ENCODE peak calls at places on chromosome 12, in five cellular contexts. One of them, this sample, is unnamed.

GRCh38 chr12:57214398-57214781 is 2.2 kb upstream of the NXPH4 start:
- DNase-seq in lung: peak; percentile 61
- DNase-seq in CD8-positive, alpha-beta T cell: peak; percentile 78
- DNase-seq in pancreas: no peak
- DNase-seq in upper lobe of right lung: no peak
- DNase-seq in this sample: no peak

GRCh38 chr12:59632408-59632807 is 36.6 kb downstream of the SLC16A7 start:
- DNase-seq in lung: no peak
- DNase-seq in CD8-positive, alpha-beta T cell: no peak
- DNase-seq in pancreas: no peak
- DNase-seq in upper lobe of right lung: no peak
- DNase-seq in this sample: no peak

GRCh38 chr12:3076730-3077571 is at the start of gene TSPAN9:
- DNase-seq in lung: peak; percentile 78
- DNase-seq in CD8-positive, alpha-beta T cell: peak; percentile 81
- DNase-seq in pancreas: peak; percentile 94
- DNase-seq in upper lobe of right lung: peak; percentile 91
- DNase-seq in this sample: peak; percentile 35

GRCh38 chr12:104866286-104866685 is 91.8 kb downstream of the SLC41A2 start:
- DNase-seq in lung: no peak
- DNase-seq in CD8-positive, alpha-beta T cell: no peak
- DNase-seq in pancreas: no peak
- DNase-seq in upper lobe of right lung: no peak
- DNase-seq in this sample: no peak

GRCh38 chr12:107361970-107362369 is 268.6 kb upstream of the CRY1 start:
- DNase-seq in lung: no peak
- DNase-seq in CD8-positive, alpha-beta T cell: no peak
- DNase-seq in pancreas: no peak
- DNase-seq in upper lobe of right lung: no peak
- DNase-seq in this sample: no peak

GRCh38 chr12:127273621-127274020 is 993.3 kb upstream of the TMEM132C start:
- DNase-seq in lung: no peak
- DNase-seq in CD8-positive, alpha-beta T cell: no peak
- DNase-seq in pancreas: no peak
- DNase-seq in upper lobe of right lung: no peak
- DNase-seq in this sample: no peak

GRCh38 chr12:55068416-55069010 is 48.7 kb downstream of the NEUROD4 start:
- DNase-seq in lung: peak; percentile 32
- DNase-seq in CD8-positive, alpha-beta T cell: peak; percentile 51
- DNase-seq in pancreas: no peak
- DNase-seq in upper lobe of right lung: no peak
- DNase-seq in this sample: no peak

GRCh38 chr12:116916714-116917114 is 6.0 kb downstream of the FBXW8 start:
- DNase-seq in lung: peak; percentile 61
- DNase-seq in CD8-positive, alpha-beta T cell: peak; percentile 70
- DNase-seq in pancreas: no peak
- DNase-seq in upper lobe of right lung: peak; percentile 76
- DNase-seq in this sample: peak; percentile 95

GRCh38 chr12:87870061-87870460 is 159.1 kb downstream of the C12orf50 start:
- DNase-seq in lung: no peak
- DNase-seq in CD8-positive, alpha-beta T cell: no peak
- DNase-seq in pancreas: no peak
- DNase-seq in upper lobe of right lung: no peak
- DNase-seq in this sample: no peak

GRCh38 chr12:38813930-38814329 is 91.5 kb downstream of the CPNE8 start:
- DNase-seq in lung: no peak
- DNase-seq in CD8-positive, alpha-beta T cell: no peak
- DNase-seq in pancreas: no peak
- DNase-seq in upper lobe of right lung: no peak
- DNase-seq in this sample: no peak

GRCh38 chr12:21330682-21331253 is 3.9 kb downstream of the SLCO1A2 start:
- DNase-seq in lung: no peak
- DNase-seq in CD8-positive, alpha-beta T cell: no peak
- DNase-seq in pancreas: no peak
- DNase-seq in upper lobe of right lung: no peak
- DNase-seq in this sample: no peak

GRCh38 chr12:29562167-29562776 is 64.8 kb upstream of the OVCH1 start:
- DNase-seq in lung: no peak
- DNase-seq in CD8-positive, alpha-beta T cell: no peak
- DNase-seq in pancreas: no peak
- DNase-seq in upper lobe of right lung: no peak
- DNase-seq in this sample: no peak

GRCh38 chr12:112375105-112375504 is 7.1 kb downstream of the HECTD4 start:
- DNase-seq in lung: no peak
- DNase-seq in CD8-positive, alpha-beta T cell: no peak
- DNase-seq in pancreas: no peak
- DNase-seq in upper lobe of right lung: no peak
- DNase-seq in this sample: no peak

GRCh38 chr12:80778005-80778541 is 61.4 kb downstream of the MYF5 start:
- DNase-seq in lung: peak; percentile 52
- DNase-seq in CD8-positive, alpha-beta T cell: no peak
- DNase-seq in pancreas: no peak
- DNase-seq in upper lobe of right lung: no peak
- DNase-seq in this sample: peak; percentile 26

GRCh38 chr12:91222746-91223145 is 40.1 kb upstream of the DCN start:
- DNase-seq in lung: no peak
- DNase-seq in CD8-positive, alpha-beta T cell: no peak
- DNase-seq in pancreas: no peak
- DNase-seq in upper lobe of right lung: no peak
- DNase-seq in this sample: no peak

GRCh38 chr12:28191018-28191595 is 851 bp downstream of the CCDC91 start:
- DNase-seq in lung: peak; percentile 30
- DNase-seq in CD8-positive, alpha-beta T cell: no peak
- DNase-seq in pancreas: no peak
- DNase-seq in upper lobe of right lung: no peak
- DNase-seq in this sample: no peak

GRCh38 chr12:57095440-57095839 is 6.5 kb downstream of the NAB2 start:
- DNase-seq in lung: no peak
- DNase-seq in CD8-positive, alpha-beta T cell: no peak
- DNase-seq in pancreas: peak; percentile 8
- DNase-seq in upper lobe of right lung: no peak
- DNase-seq in this sample: no peak

GRCh38 chr12:85531345-85531744 is 251.3 kb downstream of the ALX1 start:
- DNase-seq in lung: no peak
- DNase-seq in CD8-positive, alpha-beta T cell: no peak
- DNase-seq in pancreas: no peak
- DNase-seq in upper lobe of right lung: no peak
- DNase-seq in this sample: no peak

GRCh38 chr12:94149781-94150482 is 1.6 kb downstream of the PLXNC1 start:
- DNase-seq in lung: no peak
- DNase-seq in CD8-positive, alpha-beta T cell: peak; percentile 54
- DNase-seq in pancreas: peak; percentile 70
- DNase-seq in upper lobe of right lung: peak; percentile 71
- DNase-seq in this sample: no peak

GRCh38 chr12:25438638-25439037 is 114.4 kb downstream of the LMNTD1 start:
- DNase-seq in lung: no peak
- DNase-seq in CD8-positive, alpha-beta T cell: no peak
- DNase-seq in pancreas: no peak
- DNase-seq in upper lobe of right lung: no peak
- DNase-seq in this sample: no peak

GRCh38 chr12:82474181-82474797 is 116.0 kb downstream of the METTL25 start:
- DNase-seq in lung: no peak
- DNase-seq in CD8-positive, alpha-beta T cell: no peak
- DNase-seq in pancreas: no peak
- DNase-seq in upper lobe of right lung: no peak
- DNase-seq in this sample: no peak

GRCh38 chr12:125140918-125141573 is 75.8 kb downstream of the AACS start:
- DNase-seq in lung: no peak
- DNase-seq in CD8-positive, alpha-beta T cell: no peak
- DNase-seq in pancreas: no peak
- DNase-seq in upper lobe of right lung: no peak
- DNase-seq in this sample: peak; percentile 48

GRCh38 chr12:48996794-48997718 is 2.1 kb downstream of the DDN start:
- DNase-seq in lung: peak; percentile 77
- DNase-seq in CD8-positive, alpha-beta T cell: peak; percentile 71
- DNase-seq in pancreas: peak; percentile 87
- DNase-seq in upper lobe of right lung: peak; percentile 89
- DNase-seq in this sample: peak; percentile 73

GRCh38 chr12:64658892-64659481 is 48.7 kb downstream of the RASSF3 start:
- DNase-seq in lung: no peak
- DNase-seq in CD8-positive, alpha-beta T cell: no peak
- DNase-seq in pancreas: no peak
- DNase-seq in upper lobe of right lung: no peak
- DNase-seq in this sample: no peak

GRCh38 chr12:107320929-107321618 is 227.7 kb upstream of the CRY1 start:
- DNase-seq in lung: no peak
- DNase-seq in CD8-positive, alpha-beta T cell: peak; percentile 80
- DNase-seq in pancreas: peak; percentile 48
- DNase-seq in upper lobe of right lung: no peak
- DNase-seq in this sample: peak; percentile 39

GRCh38 chr12:30796891-30797371 is 42.2 kb upstream of the CAPRIN2 start:
- DNase-seq in lung: no peak
- DNase-seq in CD8-positive, alpha-beta T cell: no peak
- DNase-seq in pancreas: peak; percentile 42
- DNase-seq in upper lobe of right lung: no peak
- DNase-seq in this sample: no peak

GRCh38 chr12:4891866-4892265 is 17.8 kb upstream of the KCNA1 start:
- DNase-seq in lung: no peak
- DNase-seq in CD8-positive, alpha-beta T cell: no peak
- DNase-seq in pancreas: no peak
- DNase-seq in upper lobe of right lung: no peak
- DNase-seq in this sample: no peak

GRCh38 chr12:3820122-3820521 is 53.1 kb downstream of the PARP11 start:
- DNase-seq in lung: no peak
- DNase-seq in CD8-positive, alpha-beta T cell: no peak
- DNase-seq in pancreas: no peak
- DNase-seq in upper lobe of right lung: no peak
- DNase-seq in this sample: no peak

GRCh38 chr12:10718279-10718821 is 4.8 kb downstream of the YBX3 start:
- DNase-seq in lung: no peak
- DNase-seq in CD8-positive, alpha-beta T cell: no peak
- DNase-seq in pancreas: no peak
- DNase-seq in upper lobe of right lung: no peak
- DNase-seq in this sample: no peak

GRCh38 chr12:119850330-119850729 is 26.8 kb downstream of the CIT start:
- DNase-seq in lung: no peak
- DNase-seq in CD8-positive, alpha-beta T cell: no peak
- DNase-seq in pancreas: no peak
- DNase-seq in upper lobe of right lung: no peak
- DNase-seq in this sample: no peak
- TF ChIP-seq CTCF in lung: no peak
- TF ChIP-seq CTCF in CD8-positive, alpha-beta T cell: no peak
- TF ChIP-seq CTCF in pancreas: no peak
- TF ChIP-seq CTCF in upper lobe of right lung: no peak
- TF ChIP-seq CTCF in this sample: no peak

DNA sequence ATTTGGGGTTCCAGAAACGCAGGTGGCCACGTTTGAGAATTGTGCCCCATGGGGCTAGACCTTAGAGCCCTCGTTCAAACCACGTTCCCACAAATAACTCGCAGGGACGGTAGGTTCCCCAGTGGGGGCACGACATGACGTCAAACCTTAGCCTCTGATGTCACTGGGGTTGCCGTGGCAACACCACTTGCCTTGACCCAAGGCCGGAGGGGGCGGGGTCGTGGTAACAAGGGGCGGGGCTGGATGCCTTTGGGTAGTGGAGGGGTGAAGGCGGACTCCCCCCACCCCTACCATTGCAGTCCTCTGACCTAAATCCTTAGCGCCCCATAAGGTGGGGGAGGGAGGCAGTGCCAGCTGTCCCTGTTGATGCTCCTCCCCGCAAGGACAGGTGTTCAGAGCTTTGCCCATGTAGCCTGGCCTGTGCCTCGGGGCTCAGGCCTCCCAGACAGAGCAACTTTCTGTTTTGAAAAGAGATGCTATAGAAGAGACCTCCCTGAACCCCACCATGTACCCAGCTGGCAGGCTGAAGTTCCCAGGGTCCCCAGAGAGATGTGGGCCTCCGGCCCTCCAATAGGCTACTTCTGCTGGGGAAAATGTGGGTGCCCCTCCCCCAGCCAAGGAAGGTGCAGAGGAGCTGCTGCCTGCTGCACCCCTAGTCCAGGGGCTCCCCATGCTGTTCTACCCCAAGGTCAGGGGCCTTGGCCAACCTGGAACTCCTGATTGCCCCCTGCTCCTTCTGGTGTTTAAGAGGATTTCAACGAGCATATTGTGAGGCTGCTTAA is 1.9 kb downstream of the FAM222A start:
- DNase-seq in lung: no peak
- DNase-seq in CD8-positive, alpha-beta T cell: no peak
- DNase-seq in pancreas: peak; percentile 80
- DNase-seq in upper lobe of right lung: no peak
- DNase-seq in this sample: peak; percentile 20
- H3K27me3 ChIP-seq in lung: no peaks in the 10 kb centered on the region
- H3K27me3 ChIP-seq in CD8-positive, alpha-beta T cell: no peaks in the 10 kb centered on the region
- H3K27me3 ChIP-seq in pancreas: no peaks in the 10 kb centered on the region
- H3K27me3 ChIP-seq in upper lobe of right lung: peaks cover 50% of the 10 kb centered on the region
- H3K27me3 ChIP-seq in this sample: no peaks in the 10 kb centered on the region

GRCh38 chr12:68828669-68829068 is 20.7 kb downstream of the MDM2 start:
- DNase-seq in lung: no peak
- DNase-seq in CD8-positive, alpha-beta T cell: no peak
- DNase-seq in pancreas: no peak
- DNase-seq in upper lobe of right lung: no peak
- DNase-seq in this sample: no peak
- H3K36me3 ChIP-seq in lung: peaks cover 18% of the 10 kb centered on the region
- H3K36me3 ChIP-seq in CD8-positive, alpha-beta T cell: peaks cover 28% of the 10 kb centered on the region
- H3K36me3 ChIP-seq in pancreas: peaks cover 11% of the 10 kb centered on the region
- H3K36me3 ChIP-seq in upper lobe of right lung: peaks cover 95% of the 10 kb centered on the region
- H3K36me3 ChIP-seq in this sample: peaks cover 57% of the 10 kb centered on the region

GRCh38 chr12:19780460-19780859 is 341.2 kb downstream of the AEBP2 start:
- DNase-seq in lung: no peak
- DNase-seq in CD8-positive, alpha-beta T cell: no peak
- DNase-seq in pancreas: peak; percentile 25
- DNase-seq in upper lobe of right lung: no peak
- DNase-seq in this sample: no peak

GRCh38 chr12:19778822-19779221 is 339.5 kb downstream of the AEBP2 start:
- DNase-seq in lung: no peak
- DNase-seq in CD8-positive, alpha-beta T cell: no peak
- DNase-seq in pancreas: no peak
- DNase-seq in upper lobe of right lung: no peak
- DNase-seq in this sample: no peak

GRCh38 chr12:19783547-19784444 is 344.5 kb downstream of the AEBP2 start:
- DNase-seq in lung: no peak
- DNase-seq in CD8-positive, alpha-beta T cell: no peak
- DNase-seq in pancreas: peak; percentile 45
- DNase-seq in upper lobe of right lung: no peak
- DNase-seq in this sample: no peak

GRCh38 chr12:19778111-19778688 is 338.9 kb downstream of the AEBP2 start:
- DNase-seq in lung: no peak
- DNase-seq in CD8-positive, alpha-beta T cell: no peak
- DNase-seq in pancreas: no peak
- DNase-seq in upper lobe of right lung: no peak
- DNase-seq in this sample: no peak

DNA sequence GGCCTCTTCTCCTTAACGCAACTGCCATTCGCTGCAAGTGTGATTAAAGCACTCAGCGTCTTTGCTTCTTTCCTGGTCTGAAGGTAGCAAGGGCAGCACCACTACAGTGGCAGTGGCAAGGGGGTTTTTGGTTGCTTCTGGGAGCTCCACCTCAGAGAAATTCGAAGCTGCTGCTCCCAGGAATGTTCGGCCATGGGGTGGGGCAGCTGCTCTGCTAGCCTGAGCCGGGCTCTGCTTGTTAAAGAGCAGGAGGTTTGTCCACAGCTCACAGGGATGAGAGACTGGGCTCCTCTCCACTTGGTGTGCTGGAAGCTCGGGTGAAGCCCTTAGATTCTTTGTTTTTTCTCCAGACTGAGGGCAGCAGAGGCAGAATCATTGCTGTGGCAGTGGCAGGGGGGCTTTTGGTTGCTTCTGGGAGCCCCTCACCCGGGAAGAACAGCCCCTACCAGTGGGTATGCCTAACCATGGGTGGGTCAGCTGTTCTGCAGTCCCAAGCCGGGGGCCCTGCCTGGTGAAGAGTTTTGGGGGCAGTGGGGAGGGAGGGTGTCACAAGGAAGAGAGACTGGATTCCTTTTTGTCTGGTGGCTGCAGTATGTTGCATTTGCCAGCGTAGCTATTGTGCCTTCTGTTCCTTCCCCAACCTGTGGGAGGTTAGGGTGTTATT is 340.2 kb downstream of the AEBP2 start:
- DNase-seq in lung: no peak
- DNase-seq in CD8-positive, alpha-beta T cell: no peak
- DNase-seq in pancreas: peak; percentile 19
- DNase-seq in upper lobe of right lung: no peak
- DNase-seq in this sample: no peak
- TF ChIP-seq CTCF in lung: no peak
- TF ChIP-seq CTCF in CD8-positive, alpha-beta T cell: no peak
- TF ChIP-seq CTCF in pancreas: no peak
- TF ChIP-seq CTCF in upper lobe of right lung: no peak
- TF ChIP-seq CTCF in this sample: no peak

This sample was measured in PC-9.